ENCODE peak calls at places on chromosome 10, in eight cellular contexts. B is adrenal gland, W is spleen, R is prostate gland, A is esophagus squamous epithelium, O is gastrocnemius medialis, I is HCT116, L is ovary. V is an unnamed sample.

GRCh38 chr10:52677087-52677486 is 95.5 kb downstream of the MBL2 start:
- DNase-seq in W (no peak), I (no peak), O (no peak), B (no peak), A (no peak), L (no peak), R (no peak), V (no peak)

GRCh38 chr10:31075434-31075833 is 43.8 kb upstream of the ZNF438 start:
- DNase-seq in B (no peak), O (no peak), A (no peak), W (no peak), L (no peak), I (no peak), R (no peak), V (no peak)

GRCh38 chr10:128860574-128860973 is 606.5 kb upstream of the MGMT start:
- DNase-seq in O (no peak), B (no peak), L (no peak), W (no peak), A (no peak), R (no peak), I (no peak), V (no peak)

GRCh38 chr10:19302117-19302516 is 253.5 kb downstream of the MALRD1 start:
- DNase-seq in B (no peak), R (no peak), I (no peak), W (no peak), A (no peak), L (no peak), O (no peak), V (no peak)

GRCh38 chr10:79979310-79979972 is 30.5 kb upstream of the SFTPD start:
- DNase-seq in I (no peak), L (no peak), R (no peak), B (no peak), O (no peak), W (no peak), A (no peak), V (no peak)

GRCh38 chr10:29501692-29502091 is 133.1 kb downstream of the SVIL start:
- DNase-seq in I (peak), O (no peak), A (no peak), B (no peak), R (no peak), W (no peak), L (no peak), V (no peak)

GRCh38 chr10:80598084-80598798 is 60.5 kb downstream of the SH2D4B start:
- DNase-seq in O (no peak), A (no peak), B (no peak), W (no peak), L (no peak), I (no peak), R (no peak), V (peak)

GRCh38 chr10:82251222-82251977 is 376.4 kb downstream of the NRG3 start:
- DNase-seq in W (no peak), B (no peak), L (no peak), O (no peak), R (no peak), A (no peak), I (no peak), V (no peak)

GRCh38 chr10:133088524-133089460 is 1.1 kb downstream of the ADGRA1 start:
- DNase-seq in A (no peak), I (no peak), W (no peak), O (no peak), R (no peak), B (no peak), L (no peak), V (no peak)

GRCh38 chr10:67818323-67818722 is 19.7 kb downstream of the DNAJC12 start:
- DNase-seq in I (no peak), O (no peak), L (no peak), A (no peak), W (no peak), B (no peak), R (no peak), V (no peak)

GRCh38 chr10:65911431-65911830 is 1014.4 kb upstream of the LRRTM3 start:
- DNase-seq in L (no peak), O (no peak), W (no peak), I (no peak), R (no peak), B (no peak), A (no peak), V (no peak)

GRCh38 chr10:34386911-34387310 is 428.2 kb downstream of the PARD3 start:
- DNase-seq in O (no peak), A (no peak), W (no peak), L (no peak), B (no peak), R (no peak), I (no peak), V (no peak)

GRCh38 chr10:125084191-125085186 is 75.9 kb downstream of the CTBP2 start:
- DNase-seq in L (peak), W (peak), R (no peak), I (peak), A (no peak), O (peak), B (peak), V (peak)

DNA sequence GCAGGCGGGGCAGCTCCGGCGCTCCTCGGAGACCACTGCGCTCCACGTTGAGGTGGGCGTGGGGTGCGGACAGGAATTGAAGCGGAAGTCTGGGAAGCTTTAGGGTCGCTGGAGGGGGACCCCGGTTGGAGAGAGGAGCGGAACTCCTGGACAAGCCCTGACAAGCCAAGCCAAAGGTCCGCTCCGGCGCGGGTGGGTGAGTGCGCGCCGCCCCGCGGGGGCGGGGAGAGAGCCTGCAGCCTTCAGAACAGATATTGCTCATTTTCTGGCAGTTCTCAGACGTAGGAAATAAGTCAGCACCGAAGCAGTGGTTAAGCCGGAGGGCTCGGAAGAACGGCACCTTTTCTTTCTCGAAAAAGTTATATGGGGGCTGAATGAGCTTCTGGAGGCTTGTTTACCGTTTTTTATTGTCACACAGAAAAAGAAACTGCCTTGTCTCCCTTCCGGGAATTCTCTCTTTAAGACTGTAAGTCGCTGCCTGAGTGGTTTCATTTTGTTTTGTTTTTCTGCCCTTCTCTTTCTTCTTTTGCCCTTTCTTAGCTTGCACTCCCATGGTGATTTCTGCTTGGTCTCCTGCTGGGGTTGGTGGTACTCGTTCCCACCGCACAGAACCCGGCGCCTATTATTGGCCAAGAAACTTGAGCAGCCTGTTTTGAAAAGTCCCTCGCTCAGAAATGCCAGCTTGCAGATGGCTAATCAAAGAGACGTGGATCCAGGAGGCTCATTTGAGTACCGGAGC is 732 bp downstream of the FAS start:
- DNase-seq in W (peak), A (no peak), L (peak), O (peak), B (peak), R (peak), I (peak), V (peak)
- TF ChIP-seq CTCF in W (no peak), A (no peak), L (no peak), O (no peak), B (no peak), R (no peak), I (no peak), V (no peak)

DNA sequence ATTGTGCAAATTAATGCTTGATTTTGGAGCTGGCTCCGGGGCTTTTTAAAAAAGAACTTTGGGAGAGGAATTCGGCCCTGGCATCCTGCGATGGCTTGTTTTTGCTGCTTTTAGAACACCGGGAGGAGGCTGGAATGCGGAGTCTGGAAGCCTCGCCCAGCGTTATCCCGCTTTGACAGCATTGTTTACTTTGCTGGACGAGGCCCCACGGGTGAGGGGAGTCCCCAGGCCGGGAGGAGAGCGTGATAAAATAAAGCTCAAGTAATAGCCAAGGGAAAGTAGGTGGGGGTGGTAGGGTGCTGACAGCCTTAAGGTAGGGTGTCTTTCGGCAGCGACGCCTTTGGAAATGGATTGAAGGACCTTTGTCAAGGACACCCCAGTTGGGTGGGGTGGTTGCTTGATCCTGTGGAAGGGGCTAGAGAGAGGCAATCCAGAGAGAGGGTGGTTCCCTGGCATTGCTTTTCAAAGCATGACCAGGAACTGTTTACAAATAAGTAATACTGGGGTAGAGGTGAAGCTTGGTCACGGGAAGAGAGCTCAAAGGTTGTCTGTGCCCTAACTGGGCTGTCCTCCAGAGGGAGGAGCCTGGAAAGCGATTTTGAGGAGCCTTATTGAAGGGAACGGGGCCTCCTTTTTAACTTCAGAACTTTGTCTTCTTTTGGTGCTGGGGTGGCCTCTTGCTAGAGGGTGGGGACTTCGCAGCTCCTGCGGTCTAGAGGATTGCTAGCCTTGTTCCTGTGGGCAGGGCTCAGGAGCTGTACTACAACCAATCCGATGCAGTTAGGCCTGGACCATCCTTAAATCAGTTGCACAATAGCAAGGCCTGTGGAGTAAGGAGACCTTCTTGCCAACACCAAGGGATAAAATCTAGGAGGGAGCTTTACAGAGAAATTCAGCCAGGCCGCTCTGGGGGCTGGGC is 1.2 kb downstream of the EIF4EBP2 start:
- DNase-seq in W (peak), R (peak), A (no peak), I (no peak), B (peak), O (peak), L (peak), V (peak)
- TF ChIP-seq POLR2A in W (no peak), R (peak), A (peak), I (no peak), B (peak), O (peak), L (peak), V (peak)

DNA sequence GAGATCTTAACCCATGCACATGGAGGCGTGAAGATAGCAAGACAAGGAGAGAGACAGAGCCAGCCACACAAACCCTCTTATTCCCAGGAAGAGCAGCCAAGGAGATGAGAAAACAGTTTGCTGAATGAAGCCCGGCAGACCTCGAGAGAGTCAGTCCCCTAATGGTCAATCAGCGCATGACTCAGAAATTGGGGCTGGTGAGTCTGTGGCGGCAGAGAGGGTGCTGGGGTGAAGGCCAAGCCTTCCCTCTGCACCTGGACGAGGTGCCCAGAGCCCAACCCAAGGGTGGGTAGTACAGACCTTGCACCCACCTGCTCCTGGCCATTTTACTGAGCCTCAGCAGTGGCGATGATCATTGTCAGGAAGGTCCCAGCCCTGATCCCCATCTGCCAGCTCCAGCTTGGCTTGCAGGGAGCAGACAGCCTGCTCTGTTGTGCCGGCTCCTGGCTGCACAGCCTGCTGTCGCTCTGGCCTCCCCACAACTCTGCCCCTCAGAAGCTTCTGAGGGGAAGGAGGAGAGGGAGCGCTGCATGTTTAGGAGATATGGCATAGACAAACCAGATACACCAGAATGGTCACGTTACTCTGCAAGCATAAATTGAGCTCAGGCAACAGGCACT is 256.6 kb downstream of the RPS24 start:
- DNase-seq in O (no peak), R (no peak), L (no peak), B (peak), A (no peak), I (no peak), W (peak), V (no peak)
- TF ChIP-seq CTCF in O (no peak), R (no peak), L (no peak), B (no peak), A (no peak), I (no peak), W (no peak), V (no peak)

GRCh38 chr10:96516337-96516736 is 2.6 kb upstream of the TLL2 start:
- DNase-seq in I (no peak), W (no peak), R (no peak), O (no peak), B (no peak), L (no peak), A (no peak), V (no peak)
- TF ChIP-seq POLR2A in I (no peak), W (no peak), R (no peak), O (no peak), B (no peak), L (no peak), A (no peak), V (no peak)

DNA sequence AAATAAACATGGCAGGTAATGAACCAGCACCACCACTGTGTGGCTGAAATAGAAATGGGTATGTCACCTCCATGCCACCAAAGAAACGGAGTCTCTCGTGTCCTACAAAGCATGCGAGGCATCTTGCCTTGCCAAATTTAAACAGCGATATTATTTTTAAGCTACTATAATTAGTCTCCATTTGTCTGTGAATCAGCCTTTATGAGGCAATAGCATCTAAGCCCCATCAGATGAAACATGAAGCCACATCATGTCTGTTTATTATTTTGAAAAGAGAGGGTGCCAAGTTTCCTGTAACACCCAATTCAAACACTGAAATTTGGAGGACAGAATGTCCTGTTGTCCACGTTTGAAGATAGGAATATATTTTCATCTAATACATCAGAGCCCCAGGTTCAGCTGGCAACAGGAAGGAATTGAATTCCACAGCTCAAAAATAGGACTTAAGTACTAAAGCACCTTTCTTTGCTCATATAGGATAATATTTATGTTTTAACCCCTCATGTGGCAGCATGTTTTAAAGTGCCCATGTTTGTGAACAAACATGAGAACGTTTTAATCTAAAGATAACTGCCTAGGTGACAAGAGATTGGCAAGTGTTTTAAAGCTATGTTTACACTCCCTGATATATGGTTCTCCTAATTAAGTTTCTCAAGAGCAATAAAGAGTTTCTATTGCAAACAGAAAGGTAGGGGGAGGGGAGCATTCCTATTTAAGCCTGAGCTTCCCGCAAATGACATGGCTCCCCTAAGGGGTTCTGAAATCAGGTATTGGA is 86.8 kb downstream of the SORBS1 start:
- DNase-seq in W (no peak), I (no peak), R (peak), B (no peak), A (no peak), L (no peak), O (peak), V (no peak)
- TF ChIP-seq CTCF in W (no peak), I (no peak), R (no peak), B (no peak), A (no peak), L (no peak), O (peak), V (no peak)

GRCh38 chr10:110205051-110205675 is 2.2 kb upstream of the MXI1 start:
- DNase-seq in A (no peak), L (no peak), B (no peak), W (no peak), I (no peak), O (no peak), R (no peak), V (no peak)

GRCh38 chr10:110203500-110204455 is 3.6 kb upstream of the MXI1 start:
- DNase-seq in B (no peak), A (no peak), W (no peak), I (no peak), O (no peak), L (no peak), R (no peak), V (no peak)

DNA sequence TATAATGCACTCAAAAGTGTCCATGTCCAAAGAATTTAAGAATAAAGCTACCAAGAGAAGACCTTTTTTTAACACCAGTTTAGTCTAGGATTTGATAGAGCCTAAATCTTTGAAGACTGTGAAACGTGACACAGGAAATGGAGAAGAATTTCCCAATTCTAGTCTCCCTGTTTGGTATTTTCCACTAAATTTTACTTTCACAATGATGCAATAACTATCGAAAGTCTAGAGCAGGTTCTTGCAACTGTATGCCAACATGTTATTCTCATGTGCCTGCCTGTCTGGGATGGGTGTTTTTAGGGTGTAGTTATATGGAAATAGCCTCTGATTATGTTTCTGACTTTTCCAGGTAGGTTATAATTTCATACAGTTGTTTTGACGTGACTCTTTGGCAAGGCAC is 6.9 kb upstream of the MXI1 start:
- DNase-seq in O (no peak), R (no peak), W (no peak), B (no peak), A (no peak), L (no peak), I (no peak), V (no peak)
- TF ChIP-seq POLR2A in O (no peak), R (no peak), W (no peak), B (no peak), A (no peak), L (no peak), I (no peak), V (no peak)

V was measured in right lobe of liver.